ENCODE peak calls at places on chromosomes 11 and 22, in four cellular contexts. E, T, F and Q are unnamed samples.

GRCh38 chr22:48500481-48501230 is 1327.0 kb downstream of the BRD1 start:
- DNase-seq in E (no peak), T (peak), F (no peak), Q (peak)

GRCh38 chr11:8814209-8814922 is 96.6 kb upstream of the AKIP1 start:
- DNase-seq in E (no peak), T (peak), F (no peak), Q (no peak)

GRCh38 chr11:68099474-68100405 is 21.4 kb downstream of the CHKA start:
- DNase-seq in E (no peak), T (peak), F (peak), Q (no peak)

GRCh38 chr11:47348859-47349258 is 3.6 kb downstream of the MYBPC3 start:
- DNase-seq in E (peak), T (no peak), F (no peak), Q (no peak)

GRCh38 chr11:83241291-83241946 is 44.7 kb downstream of the CCDC90B start:
- DNase-seq in E (peak), T (peak), F (no peak), Q (no peak)

GRCh38 chr11:44611687-44612437 is 46.4 kb downstream of the CD82 start:
- DNase-seq in E (no peak), T (peak), F (peak), Q (no peak)

GRCh38 chr11:2521681-2522630 is 77.1 kb downstream of the KCNQ1 start:
- DNase-seq in E (no peak), T (no peak), F (no peak), Q (peak)

GRCh38 chr11:132586801-132587200 is 945.5 kb downstream of the OPCML start:
- DNase-seq in E (no peak), T (peak), F (no peak), Q (no peak)

GRCh38 chr11:13962562-13963168 is at the start of gene SPON1:
- DNase-seq in E (no peak), T (peak), F (peak), Q (peak)

GRCh38 chr11:106281455-106282173 is 204.2 kb downstream of the AASDHPPT start:
- DNase-seq in E (peak), T (peak), F (no peak), Q (peak)

GRCh38 chr11:118886681-118887111 is 3.0 kb downstream of the CXCR5 start:
- DNase-seq in E (no peak), T (no peak), F (no peak), Q (no peak)

GRCh38 chr11:44133335-44133946 is 38.0 kb downstream of the EXT2 start:
- DNase-seq in E (peak), T (peak), F (no peak), Q (no peak)

GRCh38 chr22:39815882-39816395 is 77.6 kb downstream of the ENTHD1 start:
- DNase-seq in E (no peak), T (no peak), F (no peak), Q (no peak)

GRCh38 chr11:71251761-71252433 is 480 bp downstream of the SHANK2 start:
- DNase-seq in E (peak), T (no peak), F (no peak), Q (no peak)

GRCh38 chr11:62253999-62254542 is 12.0 kb downstream of the SCGB1D2 start:
- DNase-seq in E (no peak), T (no peak), F (no peak), Q (no peak)

GRCh38 chr22:44080936-44081853 is 57.1 kb downstream of the PARVB start:
- DNase-seq in E (peak), T (peak), F (peak), Q (peak)

GRCh38 chr11:69398529-69399492 is 82.7 kb upstream of the LINC01488 start:
- DNase-seq in E (no peak), T (peak), F (no peak), Q (peak)

GRCh38 chr11:3169235-3169951 is 4.3 kb upstream of the OSBPL5 start:
- DNase-seq in E (peak), T (peak), F (no peak), Q (peak)

GRCh38 chr22:28379075-28379806 is 300.4 kb downstream of the TTC28 start:
- DNase-seq in E (no peak), T (no peak), F (no peak), Q (no peak)

GRCh38 chr11:73996161-73996747 is 12.6 kb downstream of the UCP3 start:
- DNase-seq in E (no peak), T (no peak), F (no peak), Q (no peak)
- H3K27ac ChIP-seq in E (no peak), T (no peak), F (peak), Q (no peak)

DNA sequence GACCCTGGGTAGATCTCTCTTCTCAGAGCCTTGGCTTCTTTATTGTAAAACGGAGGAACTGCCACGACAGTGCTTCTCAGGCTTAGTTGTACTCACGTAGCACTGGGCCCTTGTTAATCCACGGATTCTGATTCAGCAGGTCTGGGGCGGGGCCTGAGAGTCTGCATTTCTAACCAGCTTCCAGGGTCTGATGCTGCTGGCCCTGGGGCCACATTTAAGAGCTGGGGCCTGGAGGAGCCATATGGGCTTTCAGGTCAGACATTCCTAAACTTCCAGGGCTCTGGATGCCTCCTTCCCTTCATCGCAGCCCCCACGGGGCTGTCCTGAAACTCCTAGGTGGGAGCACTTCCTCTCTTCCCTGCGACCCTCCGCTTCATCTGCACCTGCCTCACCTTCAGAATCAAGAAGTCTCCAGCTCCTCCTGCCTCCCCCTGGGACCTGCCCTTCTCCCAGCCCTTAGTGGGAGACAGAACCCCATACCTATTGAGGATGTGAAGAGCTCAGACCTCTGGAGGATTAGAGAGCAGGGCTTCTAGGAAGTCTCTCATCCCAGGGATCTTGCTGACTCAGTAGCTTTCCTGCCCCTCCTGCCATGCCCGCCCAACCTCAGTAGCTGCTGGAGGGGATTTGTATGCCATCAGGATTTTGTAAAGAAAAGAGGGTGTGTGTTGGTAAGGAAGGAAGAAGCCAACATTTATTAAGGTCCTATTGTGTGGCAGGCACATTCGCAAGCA is 92.5 kb downstream of the LRRC32 start:
- DNase-seq in E (no peak), T (no peak), F (no peak), Q (no peak)
- H3K27ac ChIP-seq in E (no peak), T (peak), F (no peak), Q (peak)

GRCh38 chr11:29119691-29120328 is 897.0 kb downstream of the KCNA4 start:
- DNase-seq in E (peak), T (peak), F (no peak), Q (peak)
- H3K27ac ChIP-seq in E (peak), T (peak), F (no peak), Q (peak)

DNA sequence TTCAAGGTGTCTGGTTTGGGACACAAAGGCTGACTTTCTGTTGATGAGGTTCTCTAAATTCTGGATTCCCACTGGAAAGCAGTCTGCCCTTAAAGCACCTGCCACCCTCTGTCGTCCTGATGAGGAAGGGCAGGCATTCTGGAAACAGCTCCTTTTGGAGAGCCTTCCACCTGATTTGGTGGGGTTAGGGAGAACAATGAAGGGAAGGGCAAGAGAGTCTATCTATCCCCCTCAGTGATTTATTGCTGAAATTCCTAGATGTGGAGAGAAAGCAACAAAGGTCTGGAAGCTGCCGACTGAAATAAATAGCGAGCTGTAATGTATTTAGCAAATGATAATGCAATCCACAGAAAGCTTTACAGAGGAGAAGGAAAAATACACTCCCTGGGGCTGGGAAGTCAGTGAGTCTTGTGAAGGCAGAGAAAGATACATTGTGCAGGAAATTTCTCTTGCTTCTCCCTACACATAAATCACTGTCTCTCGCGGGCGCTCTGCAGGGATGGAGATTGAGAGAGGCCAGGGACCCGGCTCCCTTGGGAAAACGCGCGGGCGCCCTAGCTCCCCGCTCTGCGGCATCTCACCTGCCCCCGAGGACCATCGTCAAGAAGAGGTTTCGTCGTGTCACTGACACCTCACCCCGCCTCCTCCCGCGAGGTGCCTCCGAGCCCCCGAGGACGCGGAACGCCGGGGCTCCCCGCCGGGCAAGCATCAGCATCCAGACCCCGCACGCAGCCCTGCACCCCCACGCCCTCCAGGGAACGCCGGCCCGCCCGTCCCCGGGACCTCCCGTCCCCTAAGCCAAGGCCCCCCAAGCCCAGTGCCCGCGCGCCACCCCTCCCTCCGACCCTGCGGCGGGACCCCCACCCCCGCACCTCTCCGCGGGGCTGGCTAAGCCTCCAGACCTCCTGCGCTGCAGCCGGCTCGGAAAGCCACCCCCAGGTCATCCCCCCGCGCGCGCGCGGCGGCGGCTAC is 673 bp downstream of the CDON start:
- DNase-seq in E (peak), T (peak), F (peak), Q (peak)
- H3K27ac ChIP-seq in E (peak), T (no peak), F (no peak), Q (no peak)